ENCODE peak calls at places on chromosome 9, in four cellular contexts. L, F, Q and T are unnamed samples.

GRCh38 chr9:124242331-124243194 is 15.2 kb upstream of the NEK6 start:
- DNase-seq in L (no peak), F (no peak), Q (no peak), T (no peak)

GRCh38 chr9:22237497-22238363 is 208.9 kb upstream of the DMRTA1 start:
- DNase-seq in L (peak), F (peak), Q (peak), T (peak)

GRCh38 chr9:27373851-27374250 is 76.9 kb upstream of the EQTN start:
- DNase-seq in L (no peak), F (no peak), Q (no peak), T (no peak)

GRCh38 chr9:7780261-7780988 is 19.2 kb downstream of the DMAC1 start:
- DNase-seq in L (no peak), F (no peak), Q (no peak), T (peak)

GRCh38 chr9:107198718-107199117 is 84.4 kb upstream of the RAD23B start:
- DNase-seq in L (no peak), F (no peak), Q (no peak), T (no peak)

GRCh38 chr9:99579964-99580363 is 241.7 kb upstream of the NR4A3 start:
- DNase-seq in L (no peak), F (no peak), Q (no peak), T (no peak)

GRCh38 chr9:21096172-21096900 is 18.6 kb upstream of the IFNB1 start:
- DNase-seq in L (no peak), F (peak), Q (no peak), T (no peak)

GRCh38 chr9:128120061-128120740 is 7.3 kb downstream of the PTGES2 start:
- DNase-seq in L (no peak), F (no peak), Q (no peak), T (peak)

GRCh38 chr9:126482361-126483044 is 131.2 kb upstream of the LMX1B start:
- DNase-seq in L (no peak), F (no peak), Q (no peak), T (peak)

GRCh38 chr9:127140842-127141675 is 18.6 kb upstream of the ANGPTL2 start:
- DNase-seq in L (no peak), F (no peak), Q (no peak), T (no peak)

GRCh38 chr9:97398999-97399758 is 12.7 kb upstream of the TDRD7 start:
- DNase-seq in L (peak), F (peak), Q (peak), T (peak)

GRCh38 chr9:117703538-117703937 is 665 bp upstream of the TLR4 start:
- DNase-seq in L (no peak), F (no peak), Q (no peak), T (no peak)

GRCh38 chr9:71763752-71764332 is 4.5 kb downstream of the CEMIP2 start:
- DNase-seq in L (peak), F (peak), Q (no peak), T (peak)

GRCh38 chr9:25917593-25918426 is 239.6 kb upstream of the TUSC1 start:
- DNase-seq in L (peak), F (no peak), Q (no peak), T (no peak)

GRCh38 chr9:6695121-6695814 is 49.7 kb upstream of the GLDC start:
- DNase-seq in L (no peak), F (no peak), Q (no peak), T (no peak)

GRCh38 chr9:109934499-109935214 is 154.7 kb downstream of the PALM2AKAP2 start:
- DNase-seq in L (no peak), F (no peak), Q (no peak), T (peak)

GRCh38 chr9:77793909-77794308 is 145.8 kb upstream of the GNA14 start:
- DNase-seq in L (peak), F (peak), Q (peak), T (no peak)

GRCh38 chr9:127451681-127452480 is 571 bp downstream of the LRSAM1 start:
- DNase-seq in L (peak), F (peak), Q (no peak), T (peak)

GRCh38 chr9:120655005-120655622 is 59.2 kb downstream of the MEGF9 start:
- DNase-seq in L (peak), F (peak), Q (no peak), T (no peak)

GRCh38 chr9:74497750-74498615 is 848 bp downstream of the RORB start:
- DNase-seq in L (no peak), F (no peak), Q (no peak), T (peak)

GRCh38 chr9:128724744-128725211 is 851 bp upstream of the ZDHHC12 start:
- DNase-seq in L (peak), F (peak), Q (peak), T (peak)

DNA sequence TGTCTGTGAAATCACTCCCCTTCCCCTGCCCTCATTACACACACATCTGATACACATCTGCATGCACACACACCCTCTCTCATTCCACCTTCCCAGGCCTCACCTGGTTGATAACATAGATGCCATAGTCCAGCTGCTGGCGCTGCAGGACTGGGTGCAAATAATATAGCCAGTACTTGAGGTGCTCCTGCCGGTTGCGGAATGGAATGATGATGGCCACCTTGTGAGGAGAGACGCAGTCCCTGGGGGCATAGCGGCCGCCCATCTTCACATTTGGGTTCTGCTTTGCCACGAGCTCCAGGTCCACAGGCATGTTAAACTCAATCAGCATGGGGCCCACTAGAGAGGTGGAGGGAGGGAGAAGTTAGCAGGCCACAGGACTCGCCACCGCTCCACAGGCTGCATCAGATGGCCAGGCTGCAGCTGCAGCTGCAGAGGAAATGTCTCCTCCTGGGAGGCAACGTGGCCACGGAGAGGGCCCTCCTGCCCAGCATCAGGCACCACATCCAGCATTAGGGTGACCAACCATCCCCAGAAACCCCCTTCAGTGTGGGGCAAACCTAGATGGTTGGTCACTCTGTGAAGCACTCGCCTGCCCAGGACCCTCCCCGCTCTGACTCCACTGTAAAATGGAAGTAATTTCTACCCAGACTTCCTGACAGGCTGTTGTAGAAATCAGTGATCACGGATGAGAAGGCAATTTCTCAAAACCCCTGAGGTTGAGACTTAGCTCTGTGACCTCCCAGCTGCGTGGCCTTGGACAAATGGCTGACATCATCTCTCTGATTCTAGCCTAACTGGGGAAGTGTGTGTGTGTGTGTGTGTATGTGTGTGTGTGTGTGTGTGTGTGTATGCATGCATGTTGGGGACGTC is 31.8 kb downstream of the B4GALT1 start:
- DNase-seq in L (no peak), F (no peak), Q (no peak), T (no peak)
- H3K27ac ChIP-seq in L (no peak), F (no peak), Q (no peak), T (peak)

GRCh38 chr9:79255681-79256080 is 316.1 kb upstream of the TLE4 start:
- DNase-seq in L (no peak), F (no peak), Q (no peak), T (no peak)

GRCh38 chr9:79257671-79258410 is 313.9 kb upstream of the TLE4 start:
- DNase-seq in L (no peak), F (no peak), Q (no peak), T (no peak)

GRCh38 chr9:79256691-79257213 is 315.0 kb upstream of the TLE4 start:
- DNase-seq in L (peak), F (no peak), Q (no peak), T (no peak)

GRCh38 chr9:79257215-79257614 is 314.6 kb upstream of the TLE4 start:
- DNase-seq in L (no peak), F (no peak), Q (no peak), T (no peak)

DNA sequence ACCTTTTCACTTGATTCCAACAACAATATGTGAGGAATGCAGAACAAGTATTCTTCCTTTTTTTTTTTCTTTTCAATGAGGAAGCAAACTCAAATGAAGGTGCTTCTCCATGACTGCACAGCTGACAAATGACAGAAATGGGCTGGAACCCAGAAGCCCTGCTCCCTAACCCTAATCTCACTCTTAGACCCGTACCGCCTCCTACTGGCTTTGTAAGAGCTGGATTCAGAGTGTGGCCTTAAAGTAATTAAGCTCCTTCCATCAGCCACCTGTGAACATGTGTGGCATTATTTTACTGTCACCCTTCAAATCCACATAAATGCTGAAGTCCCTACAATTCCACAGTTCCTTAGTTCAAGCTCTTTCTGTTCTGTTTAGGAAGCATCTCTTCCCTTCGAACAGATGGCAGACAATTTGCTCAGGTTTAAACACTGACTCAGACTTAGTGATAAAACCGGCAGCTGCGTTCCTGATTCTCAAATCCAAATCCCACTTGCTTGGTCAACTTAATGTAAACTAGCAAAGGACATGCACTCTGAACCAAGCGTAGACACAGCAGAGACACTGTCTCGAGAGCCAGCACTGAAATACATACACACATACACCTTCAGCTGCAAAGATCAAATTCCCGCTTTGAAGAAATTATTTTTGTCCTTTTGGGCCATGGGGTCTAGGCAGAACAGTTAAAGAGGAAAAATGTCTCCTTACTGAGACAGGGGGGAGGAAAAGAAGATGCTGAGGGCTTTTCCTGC is 316.7 kb upstream of the TLE4 start:
- DNase-seq in L (peak), F (no peak), Q (no peak), T (no peak)
- TF ChIP-seq CTCF in L (peak), F (no peak), Q (peak), T (peak)

GRCh38 chr9:88874391-88874790 is 116.9 kb upstream of the S1PR3 start:
- DNase-seq in L (peak), F (no peak), Q (no peak), T (peak)
- H3K4me2 ChIP-seq in L (no peak), F (no peak), Q (no peak), T (no peak)

GRCh38 chr9:132647806-132648205 is 22.0 kb downstream of the DDX31 start:
- DNase-seq in L (peak), F (no peak), Q (no peak), T (no peak)
- H3K27ac ChIP-seq in L (peak), F (no peak), Q (no peak), T (peak)

DNA sequence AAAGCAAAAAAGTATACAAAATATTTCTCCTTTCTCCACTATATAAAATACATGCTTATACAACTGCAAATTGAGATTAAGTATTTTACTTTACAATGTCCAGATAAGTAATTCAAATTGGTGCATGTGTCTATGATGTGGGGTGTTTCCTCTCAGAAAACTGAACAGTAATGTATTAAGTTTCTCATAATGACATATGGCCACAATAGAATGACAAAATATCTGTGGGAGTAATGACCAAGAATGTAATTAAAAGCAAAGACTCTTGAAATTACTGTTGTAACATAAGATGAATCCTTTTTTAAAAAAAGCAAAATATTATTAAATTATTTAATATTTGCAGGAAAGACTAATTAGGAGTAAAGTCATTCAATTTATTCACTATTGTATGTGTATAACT is 155.1 kb downstream of the RFX3 start:
- DNase-seq in L (no peak), F (no peak), Q (no peak), T (no peak)
- TF ChIP-seq CTCF in L (no peak), F (no peak), Q (no peak), T (no peak)

DNA sequence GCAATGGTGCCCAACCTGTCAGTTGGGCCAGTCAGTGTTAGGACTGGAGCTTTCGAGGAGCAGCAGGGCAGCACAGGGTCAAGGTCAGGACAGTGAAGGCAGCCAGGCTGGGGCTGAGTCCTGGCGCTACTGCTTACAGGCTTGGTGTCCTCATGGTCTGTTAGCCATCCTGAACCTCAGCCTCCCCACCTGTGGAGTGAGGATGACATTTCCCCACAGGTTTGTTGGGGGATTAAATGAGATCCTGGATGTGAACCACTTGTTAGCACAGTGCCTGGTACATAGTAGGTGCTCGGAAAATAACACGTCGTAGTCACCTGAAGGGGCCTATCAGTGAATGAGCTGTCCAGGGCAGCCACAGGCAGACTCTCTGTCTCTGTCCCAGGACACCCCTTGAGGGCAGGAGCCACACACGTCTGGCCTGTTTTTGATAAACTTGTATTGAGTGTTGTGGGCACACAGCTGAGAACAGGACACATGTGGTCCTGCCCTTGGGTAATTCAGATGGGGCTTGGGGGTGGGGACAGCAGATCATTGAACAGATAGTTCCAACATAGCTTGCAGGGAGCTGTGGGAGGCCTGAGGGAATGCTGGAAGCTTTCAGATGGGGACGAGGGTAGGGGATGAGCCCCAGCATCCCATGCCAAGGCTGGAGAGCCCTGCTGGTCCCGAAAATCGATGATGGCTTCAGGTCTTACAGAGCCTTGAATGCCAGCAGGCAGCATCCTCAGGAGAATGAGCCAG is 69.3 kb downstream of the AMBP start:
- DNase-seq in L (no peak), F (no peak), Q (no peak), T (peak)
- H3K4me2 ChIP-seq in L (no peak), F (no peak), Q (no peak), T (no peak)

GRCh38 chr9:137175345-137175961 is 3.6 kb upstream of the TMEM210 start:
- DNase-seq in L (no peak), F (no peak), Q (no peak), T (peak)

GRCh38 chr9:137173795-137174664 is 2.2 kb upstream of the TMEM210 start:
- DNase-seq in L (no peak), F (no peak), Q (no peak), T (peak)

GRCh38 chr9:137178201-137178938 is 6.5 kb upstream of the TMEM210 start:
- DNase-seq in L (no peak), F (no peak), Q (no peak), T (peak)

GRCh38 chr9:137174722-137175293 is 3.0 kb upstream of the TMEM210 start:
- DNase-seq in L (no peak), F (no peak), Q (no peak), T (peak)

DNA sequence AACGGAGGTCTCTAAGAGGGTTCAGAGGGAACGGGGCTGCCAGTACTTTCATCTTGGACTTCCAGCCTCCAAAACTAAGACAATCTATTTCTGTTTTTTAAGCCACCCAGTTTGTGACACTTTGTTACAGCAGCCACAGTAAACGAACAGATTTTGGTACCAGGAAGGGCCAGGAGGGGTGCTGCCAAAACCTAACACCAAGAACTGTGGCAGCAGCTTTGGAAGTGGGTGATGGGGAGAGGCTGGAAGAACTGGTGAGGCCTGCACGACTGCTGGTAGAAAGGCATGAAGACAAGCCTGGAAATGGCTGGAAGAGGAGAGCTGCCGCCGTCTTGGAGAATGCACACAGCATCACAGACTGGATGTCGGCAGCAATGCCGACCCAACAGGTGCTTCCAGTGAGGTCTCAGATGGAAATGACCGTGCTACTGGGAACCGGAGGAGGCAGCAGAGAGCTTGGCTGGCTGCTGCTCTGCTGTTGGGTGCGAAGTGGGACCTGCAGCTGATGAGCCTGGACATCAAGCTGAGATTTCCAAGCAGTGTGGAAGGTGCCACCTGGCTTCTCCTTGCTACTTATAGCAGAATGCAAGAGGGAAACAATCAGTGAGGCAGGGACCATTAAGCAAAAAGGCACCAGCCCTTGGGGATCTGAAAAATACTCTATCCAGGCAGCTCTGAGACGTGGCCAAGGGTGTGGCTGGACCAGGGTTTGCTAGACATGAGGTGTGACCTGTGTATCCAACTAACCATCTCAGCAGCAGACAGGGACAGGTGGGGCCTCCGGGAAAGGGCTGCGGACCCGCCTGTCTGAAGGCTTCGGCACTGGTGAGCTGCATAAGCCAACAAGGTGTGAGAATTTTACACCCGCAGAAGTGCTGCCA is 4.7 kb upstream of the TMEM210 start:
- DNase-seq in L (peak), F (no peak), Q (no peak), T (peak)
- H3K27ac ChIP-seq in L (no peak), F (no peak), Q (no peak), T (no peak)

DNA sequence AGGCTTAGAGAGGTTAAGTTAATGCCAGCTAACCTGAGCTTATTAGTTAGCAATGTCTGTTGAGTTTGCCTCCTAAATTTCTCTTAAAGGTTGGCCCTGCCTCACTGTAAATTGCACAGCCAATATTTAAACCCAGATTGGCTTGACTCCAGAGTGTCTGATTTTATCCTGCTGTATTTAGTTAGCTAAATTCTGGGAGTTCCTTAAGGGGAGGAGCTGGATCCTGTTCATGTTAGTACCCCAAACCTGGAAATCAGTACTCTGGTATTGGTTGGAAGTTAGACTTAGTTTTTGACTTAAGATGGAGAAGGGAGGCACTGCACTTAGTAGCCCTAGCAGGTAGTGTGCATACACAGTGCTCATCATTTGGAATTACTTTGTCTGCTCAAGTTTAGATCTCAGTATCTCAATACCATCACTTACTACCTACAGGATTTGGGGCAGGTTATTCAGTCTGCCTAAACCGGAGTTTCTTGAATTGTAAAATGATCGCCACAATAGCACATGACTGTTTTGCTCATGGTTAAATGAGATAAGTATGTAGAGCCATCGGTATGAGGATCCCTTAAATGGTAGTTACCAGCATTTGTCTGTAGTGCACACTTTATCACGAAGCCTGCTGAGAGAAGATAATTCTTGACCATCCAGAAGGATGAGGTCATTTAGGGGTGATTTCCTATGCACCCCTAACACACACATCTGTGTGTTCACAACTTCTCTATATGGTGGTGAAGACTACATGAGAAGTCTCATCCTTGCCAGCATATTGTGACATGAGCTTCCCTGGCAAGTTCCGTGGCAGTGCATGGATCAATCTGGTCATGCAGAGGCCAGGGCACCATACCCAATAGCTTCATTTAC is 264.8 kb upstream of the TRIM32 start:
- DNase-seq in L (no peak), F (no peak), Q (no peak), T (no peak)
- TF ChIP-seq CTCF in L (no peak), F (no peak), Q (no peak), T (no peak)

GRCh38 chr9:38142201-38142600 is 73.2 kb upstream of the SHB start:
- DNase-seq in L (no peak), F (no peak), Q (no peak), T (peak)
- H3K4me2 ChIP-seq in L (peak), F (no peak), Q (peak), T (peak)